ENCODE peak calls at places on chromosomes 7 and 10, in four cellular contexts. F is HCT116, H is HepG2, K is K562. W is an unnamed sample.

GRCh38 chr10:44891721-44892120 is 19.4 kb upstream of the TMEM72 start:
- DNase-seq in F (no peak), H (no peak), K (no peak), W (no peak)

GRCh38 chr7:13282377-13282980 is 595.0 kb downstream of the ARL4A start:
- DNase-seq in F (peak), H (no peak), K (no peak), W (peak)

GRCh38 chr10:103917326-103918052 is 495 bp downstream of the STN1 start:
- DNase-seq in F (no peak), H (peak), K (peak), W (no peak)

GRCh38 chr10:32947586-32947985 is 10.4 kb downstream of the ITGB1 start:
- DNase-seq in F (no peak), H (no peak), K (no peak), W (no peak)

GRCh38 chr10:70478191-70479160 is at the start of gene PALD1:
- DNase-seq in F (peak), H (no peak), K (peak), W (peak)

GRCh38 chr7:136890379-136890778 is 21.9 kb downstream of the CHRM2 start:
- DNase-seq in F (no peak), H (no peak), K (no peak), W (no peak)

GRCh38 chr10:47380341-47381215 is 3.5 kb downstream of the ZNF488 start:
- DNase-seq in F (no peak), H (no peak), K (no peak), W (peak)

GRCh38 chr10:121245799-121246198 is 352.4 kb downstream of the FGFR2 start:
- DNase-seq in F (no peak), H (no peak), K (no peak), W (no peak)

GRCh38 chr7:151013728-151014497 is 10.4 kb downstream of the ATG9B start:
- DNase-seq in F (no peak), H (no peak), K (no peak), W (peak)

GRCh38 chr7:41010418-41010817 is 692.5 kb downstream of the INHBA start:
- DNase-seq in F (no peak), H (no peak), K (no peak), W (no peak)

GRCh38 chr10:34576789-34577188 is 238.3 kb downstream of the PARD3 start:
- DNase-seq in F (no peak), H (no peak), K (no peak), W (peak)

GRCh38 chr7:123876557-123877256 is 31.7 kb downstream of the HYAL4 start:
- DNase-seq in F (no peak), H (no peak), K (no peak), W (peak)

GRCh38 chr7:36739351-36739750 is 15.1 kb upstream of the AOAH start:
- DNase-seq in F (no peak), H (no peak), K (no peak), W (no peak)

GRCh38 chr10:69633673-69634635 is 3.9 kb downstream of the FAM241B start:
- DNase-seq in F (no peak), H (no peak), K (no peak), W (no peak)

GRCh38 chr10:124736491-124737136 is 7.6 kb downstream of the FAM53B start:
- DNase-seq in F (no peak), H (peak), K (no peak), W (no peak)

GRCh38 chr10:84921701-84922100 is 593.3 kb downstream of the CCSER2 start:
- DNase-seq in F (no peak), H (no peak), K (no peak), W (no peak)

GRCh38 chr10:86958109-86958830 is at the start of gene SNCG:
- DNase-seq in F (no peak), H (no peak), K (peak), W (no peak)

GRCh38 chr7:3087243-3087642 is 43.6 kb upstream of the CARD11 start:
- DNase-seq in F (no peak), H (no peak), K (no peak), W (no peak)

GRCh38 chr10:47214520-47214919 is 85.5 kb upstream of the GDF10 start:
- DNase-seq in F (no peak), H (no peak), K (no peak), W (no peak)

GRCh38 chr10:133264455-133264854 is 12.2 kb downstream of the ADAM8 start:
- DNase-seq in F (no peak), H (no peak), K (no peak), W (no peak)

GRCh38 chr7:80133361-80134104 is 1.1 kb upstream of the GNAI1 start:
- DNase-seq in F (no peak), H (peak), K (no peak), W (no peak)

GRCh38 chr7:128262273-128263028 is 21.4 kb downstream of the LEP start:
- DNase-seq in F (no peak), H (no peak), K (no peak), W (no peak)

GRCh38 chr7:117673839-117674238 is 194.0 kb downstream of the CFTR start:
- DNase-seq in F (peak), H (peak), K (no peak), W (peak)

GRCh38 chr10:77857272-77857671 is 69.3 kb downstream of the DLG5 start:
- DNase-seq in F (no peak), H (no peak), K (no peak), W (no peak)

GRCh38 chr10:102773320-102773719 is 29.6 kb downstream of the WBP1L start:
- DNase-seq in F (no peak), H (no peak), K (no peak), W (no peak)

GRCh38 chr7:74633451-74633921 is 24.0 kb upstream of the GTF2I start:
- DNase-seq in F (no peak), H (no peak), K (peak), W (no peak)

GRCh38 chr7:105759670-105760548 is 116.5 kb downstream of the ATXN7L1 start:
- DNase-seq in F (peak), H (peak), K (peak), W (peak)

GRCh38 chr10:80324891-80325364 is 31.6 kb downstream of the DYDC1 start:
- DNase-seq in F (no peak), H (no peak), K (no peak), W (no peak)

GRCh38 chr10:43371418-43371817 is at the start of gene FXYD4:
- DNase-seq in F (no peak), H (no peak), K (peak), W (no peak)

GRCh38 chr7:150962743-150963399 is 15.2 kb downstream of the KCNH2 start:
- DNase-seq in F (no peak), H (peak), K (peak), W (peak)

GRCh38 chr10:93436577-93436976 is 45.6 kb downstream of the MYOF start:
- DNase-seq in F (no peak), H (no peak), K (no peak), W (no peak)
- TF ChIP-seq ELF1 in F (no peak), H (no peak), K (no peak), W (no peak)

DNA sequence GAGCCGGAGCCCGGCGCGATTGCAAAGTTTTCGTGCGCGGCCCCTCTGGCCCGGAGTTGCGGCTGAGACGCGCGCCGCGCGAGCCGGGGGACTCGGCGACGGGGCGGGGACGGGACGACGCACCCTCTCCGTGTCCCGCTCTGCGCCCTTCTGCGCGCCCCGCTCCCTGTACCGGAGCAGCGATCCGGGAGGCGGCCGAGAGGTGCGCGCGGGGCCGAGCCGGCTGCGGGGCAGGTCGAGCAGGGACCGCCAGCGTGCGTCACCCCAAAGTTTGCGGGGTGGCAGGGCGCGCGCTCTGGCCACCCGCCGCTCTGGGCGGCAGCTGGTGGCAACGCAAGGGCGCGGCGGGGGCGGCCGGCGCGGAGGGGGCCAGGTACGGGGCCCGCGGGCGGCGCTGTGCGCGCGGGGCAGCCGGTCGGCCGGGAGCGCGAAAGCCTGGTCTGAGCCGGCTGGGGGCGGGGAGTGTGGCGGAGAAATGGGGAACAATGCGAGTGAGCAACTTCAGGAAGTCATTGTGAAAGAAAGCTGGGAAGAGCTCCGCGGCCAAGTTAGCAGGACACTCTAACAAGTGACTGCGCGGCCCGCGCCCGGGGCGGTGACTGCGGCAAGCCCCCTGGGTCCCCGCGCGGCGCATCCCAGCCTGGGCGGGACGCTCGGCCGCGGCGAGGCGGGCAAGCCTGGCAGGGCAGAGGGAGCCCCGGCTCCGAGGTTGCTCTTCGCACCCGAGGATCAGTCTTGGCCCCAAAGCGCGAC is at the start of gene IKZF1:
- DNase-seq in F (no peak), H (no peak), K (peak), W (peak)
- TF ChIP-seq ELF1 in F (no peak), H (no peak), K (peak), W (no peak)

GRCh38 chr7:44971991-44972441 is 6.8 kb downstream of the MYO1G start:
- DNase-seq in F (no peak), H (peak), K (no peak), W (no peak)

GRCh38 chr7:44974549-44974948 is 4.3 kb downstream of the MYO1G start:
- DNase-seq in F (no peak), H (no peak), K (no peak), W (no peak)

GRCh38 chr7:44972562-44972961 is 6.3 kb downstream of the MYO1G start:
- DNase-seq in F (no peak), H (no peak), K (no peak), W (no peak)

GRCh38 chr7:44975331-44976039 is 3.3 kb downstream of the MYO1G start:
- DNase-seq in F (no peak), H (no peak), K (no peak), W (no peak)

DNA sequence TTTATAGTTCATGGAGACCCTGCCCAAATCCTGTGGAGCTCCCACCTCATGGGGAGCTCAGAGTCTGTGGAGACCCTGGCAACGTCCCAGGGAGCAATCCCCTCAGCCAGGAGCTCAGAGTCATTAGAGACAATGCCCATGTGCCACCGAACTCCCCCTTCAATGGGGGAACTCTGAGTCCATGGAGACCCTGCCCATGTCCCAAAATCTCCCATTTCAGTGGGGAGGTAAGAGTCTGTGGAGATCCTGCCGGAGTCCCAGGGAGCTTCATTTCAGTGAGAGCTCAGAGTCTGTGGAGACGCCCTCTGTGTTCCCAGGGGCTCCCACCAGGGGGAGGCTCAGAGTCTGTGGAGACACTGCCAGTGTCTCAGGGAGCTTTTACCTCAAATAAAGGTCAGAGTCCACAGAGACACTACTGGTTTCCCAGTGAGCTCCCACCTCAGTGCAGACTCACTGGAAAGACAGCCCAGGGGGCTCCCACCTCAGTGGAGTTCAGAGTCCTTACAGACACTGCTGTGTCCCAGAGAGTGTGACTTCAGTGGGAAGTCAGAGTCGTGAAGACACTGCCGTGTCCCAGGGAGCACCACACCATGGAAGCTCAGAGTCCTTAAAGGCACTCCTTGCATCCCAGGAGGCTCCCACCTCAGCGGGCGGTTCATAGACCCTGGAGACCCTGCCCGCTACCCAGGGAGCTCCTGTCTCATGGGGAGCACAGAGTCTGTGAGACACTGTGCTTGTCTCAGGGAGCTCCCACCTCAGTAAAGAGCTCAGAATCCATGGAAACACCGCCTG is 5.0 kb downstream of the MYO1G start:
- DNase-seq in F (no peak), H (peak), K (peak), W (peak)
- TF ChIP-seq ELF1 in F (no peak), H (no peak), K (no peak), W (no peak)

GRCh38 chr7:155594163-155594732 is 47.9 kb upstream of the CNPY1 start:
- DNase-seq in F (no peak), H (no peak), K (no peak), W (no peak)
- TF ChIP-seq ELF1 in F (no peak), H (no peak), K (no peak), W (no peak)

GRCh38 chr7:28483868-28484267 is 71.5 kb downstream of the CREB5 start:
- DNase-seq in F (no peak), H (no peak), K (no peak), W (no peak)

GRCh38 chr7:28480595-28480994 is 68.3 kb downstream of the CREB5 start:
- DNase-seq in F (no peak), H (no peak), K (no peak), W (no peak)

GRCh38 chr7:28479507-28479947 is 67.2 kb downstream of the CREB5 start:
- DNase-seq in F (no peak), H (no peak), K (no peak), W (no peak)

GRCh38 chr7:28483112-28483511 is 70.8 kb downstream of the CREB5 start:
- DNase-seq in F (no peak), H (no peak), K (no peak), W (no peak)

GRCh38 chr7:28481131-28481926 is 69.0 kb downstream of the CREB5 start:
- DNase-seq in F (no peak), H (no peak), K (no peak), W (no peak)
- TF ChIP-seq ELF1 in F (no peak), H (no peak), K (no peak), W (no peak)

DNA sequence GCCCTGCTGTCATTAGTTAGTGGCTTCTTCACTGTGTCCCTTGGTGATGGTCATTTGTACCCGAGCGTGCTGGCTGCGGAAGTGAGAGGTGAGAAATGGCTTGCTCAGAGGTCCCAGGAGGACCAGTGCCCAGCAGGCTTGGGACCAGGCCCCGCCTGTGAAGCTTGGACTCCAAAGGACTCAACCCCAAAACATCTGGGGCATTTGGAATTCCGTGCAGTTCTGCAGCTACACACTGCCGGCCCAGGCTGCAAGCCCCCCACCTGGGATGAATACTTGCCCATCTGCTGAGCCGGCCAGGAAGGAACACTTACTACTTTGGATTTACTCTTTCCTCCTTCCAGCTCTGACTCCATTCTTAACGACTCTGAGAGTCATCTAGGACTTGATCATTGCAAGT is 18.0 kb downstream of the ECHDC3 start:
- DNase-seq in F (no peak), H (no peak), K (no peak), W (no peak)
- TF ChIP-seq ELF1 in F (no peak), H (no peak), K (no peak), W (no peak)

GRCh38 chr7:115005942-115006341 is 84.0 kb downstream of the MDFIC start:
- DNase-seq in F (no peak), H (peak), K (no peak), W (no peak)
- TF ChIP-seq ELF1 in F (no peak), H (no peak), K (no peak), W (no peak)

GRCh38 chr10:105017116-105017515 is 376.0 kb downstream of the SORCS3 start:
- DNase-seq in F (no peak), H (no peak), K (no peak), W (no peak)
- TF ChIP-seq ELF1 in F (no peak), H (no peak), K (no peak), W (no peak)

W was measured in SK-N-SH.